ENCODE peak calls at places on chromosomes 11 and 22, in four cellular contexts. O, B, K and V are unnamed samples. For H3K36me3 and H3K27me3, the result is how much of the 10 kb centered on the place peaks cover.

GRCh38 chr11:77519847-77520246 is 46.0 kb upstream of the PAK1 start:
- DNase-seq in O (no peak), B (no peak), K (no peak), V (no peak)

GRCh38 chr11:126024143-126024542 is 38.5 kb downstream of the CDON start:
- DNase-seq in O (no peak), B (no peak), K (no peak), V (no peak)

GRCh38 chr11:104256525-104256924 is 92.6 kb upstream of the PDGFD start:
- DNase-seq in O (no peak), B (no peak), K (no peak), V (no peak)

GRCh38 chr11:111765320-111765983 is 737 bp downstream of the PPP2R1B start:
- DNase-seq in O (no peak), B (no peak), K (peak), V (no peak)

GRCh38 chr11:92296138-92296515 is 71.5 kb downstream of the FAT3 start:
- DNase-seq in O (no peak), B (no peak), K (no peak), V (no peak)

GRCh38 chr11:89021339-89021738 is 44.4 kb downstream of the GRM5 start:
- DNase-seq in O (no peak), B (no peak), K (no peak), V (no peak)

GRCh38 chr11:35852056-35852455 is 91.8 kb upstream of the LDLRAD3 start:
- DNase-seq in O (no peak), B (peak), K (no peak), V (no peak)

GRCh38 chr11:103832762-103833161 is 203.7 kb upstream of the DDI1 start:
- DNase-seq in O (no peak), B (no peak), K (no peak), V (no peak)

GRCh38 chr22:32218470-32218869 is 13.6 kb upstream of the RFPL2 start:
- DNase-seq in O (no peak), B (no peak), K (no peak), V (no peak)

GRCh38 chr11:114832532-114833125 is 154.3 kb downstream of the NXPE2 start:
- DNase-seq in O (no peak), B (no peak), K (no peak), V (no peak)

GRCh38 chr11:111663820-111664219 is 61.6 kb downstream of the SIK2 start:
- DNase-seq in O (no peak), B (no peak), K (no peak), V (no peak)

GRCh38 chr11:131486100-131486499 is 115.7 kb downstream of the NTM start:
- DNase-seq in O (no peak), B (no peak), K (no peak), V (no peak)

GRCh38 chr11:65714433-65714832 is 2.4 kb downstream of the KAT5 start:
- DNase-seq in O (no peak), B (no peak), K (no peak), V (no peak)

GRCh38 chr11:65718531-65718930 is 2.1 kb downstream of the RNASEH2C start:
- DNase-seq in O (no peak), B (no peak), K (no peak), V (no peak)

GRCh38 chr11:65716774-65717405 is 3.7 kb downstream of the RNASEH2C start:
- DNase-seq in O (no peak), B (no peak), K (no peak), V (no peak)

GRCh38 chr11:65717906-65718305 is 2.7 kb downstream of the RNASEH2C start:
- DNase-seq in O (no peak), B (no peak), K (no peak), V (no peak)

DNA sequence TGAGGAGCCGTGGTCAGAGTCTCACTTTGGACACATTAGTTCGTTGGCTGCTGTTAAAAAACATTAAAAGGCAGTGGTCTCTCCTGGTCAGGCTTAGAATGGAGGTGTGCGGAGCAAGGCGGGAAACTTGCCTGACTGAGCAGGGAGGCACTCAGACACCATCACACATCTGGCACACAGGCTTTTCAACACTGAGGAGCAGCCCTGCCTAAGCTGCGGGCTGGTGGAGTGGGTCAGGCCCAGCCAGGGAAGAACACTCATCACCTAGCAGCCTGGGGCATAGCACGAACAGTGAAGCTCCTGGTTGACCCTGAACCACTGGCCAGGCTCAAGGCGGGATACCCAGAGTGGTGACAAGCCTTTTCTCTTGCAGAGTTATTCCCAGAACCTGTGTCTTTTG is 4.2 kb downstream of the KAT5 start:
- DNase-seq in O (no peak), B (no peak), K (no peak), V (no peak)
- H3K36me3 ChIP-seq in O (half or more), B (half or more), K (half or more), V (half or more)

GRCh38 chr22:48697694-48698276 is 1129.9 kb downstream of the BRD1 start:
- DNase-seq in O (no peak), B (no peak), K (no peak), V (no peak)
- H3K27me3 ChIP-seq in O (under half), B (under half), K (under half), V (under half)

GRCh38 chr11:19714093-19714386 is 1.4 kb downstream of the NAV2 start:
- DNase-seq in O (no peak), B (no peak), K (no peak), V (no peak)
- H3K27ac ChIP-seq in O (peak), B (no peak), K (no peak), V (peak)

DNA sequence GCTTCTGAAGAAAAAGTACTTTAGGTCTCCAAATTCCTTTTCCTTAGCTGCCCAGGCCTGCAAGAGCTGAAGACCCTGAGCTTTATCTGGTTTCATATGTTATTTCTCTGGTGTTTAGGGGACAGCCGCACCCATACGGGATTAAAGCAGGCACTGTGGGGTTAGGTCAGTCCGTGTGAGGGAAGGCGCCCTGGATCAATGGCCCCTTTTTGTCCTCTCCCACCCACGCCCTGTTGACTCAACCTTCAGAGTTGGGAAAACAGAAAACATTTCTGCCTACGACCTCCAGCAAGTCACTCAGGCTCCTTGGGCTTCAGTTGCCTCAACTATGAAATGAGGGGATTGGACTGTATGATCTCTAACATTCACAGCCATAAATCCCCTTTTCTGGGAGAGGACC is 55.2 kb upstream of the BARX2 start:
- DNase-seq in O (no peak), B (no peak), K (no peak), V (no peak)
- H3K36me3 ChIP-seq in O (under half), B (under half), K (under half), V (under half)